ENCODE peak calls at places on chromosomes 13 and 19, in five cellular contexts. One of them, this sample, is unnamed.

GRCh38 chr19:55621673-55622231 is 2.6 kb downstream of the ZNF784 start:
- DNase-seq in activated CD8-positive, alpha-beta memory T cell treated with anti-CD3 and anti-CD28 coated beads for 48 hours: no peak
- DNase-seq in mammary epithelial cell: no peak
- DNase-seq in NB4: peak
- DNase-seq in activated gamma-delta T cell treated with Interleukin-2 at 50 U/mL for 16 hours: no peak
- DNase-seq in this sample: no peak

GRCh38 chr13:30371649-30372265 is 50.5 kb upstream of the UBE2L5 start:
- DNase-seq in activated CD8-positive, alpha-beta memory T cell treated with anti-CD3 and anti-CD28 coated beads for 48 hours: no peak
- DNase-seq in mammary epithelial cell: peak
- DNase-seq in NB4: peak
- DNase-seq in activated gamma-delta T cell treated with Interleukin-2 at 50 U/mL for 16 hours: peak
- DNase-seq in this sample: peak

GRCh38 chr13:33992891-33993336 is 175.0 kb downstream of the RFC3 start:
- DNase-seq in activated CD8-positive, alpha-beta memory T cell treated with anti-CD3 and anti-CD28 coated beads for 48 hours: no peak
- DNase-seq in mammary epithelial cell: no peak
- DNase-seq in NB4: no peak
- DNase-seq in activated gamma-delta T cell treated with Interleukin-2 at 50 U/mL for 16 hours: no peak
- DNase-seq in this sample: no peak

GRCh38 chr19:15404097-15404779 is 14.6 kb downstream of the AKAP8L start:
- DNase-seq in activated CD8-positive, alpha-beta memory T cell treated with anti-CD3 and anti-CD28 coated beads for 48 hours: no peak
- DNase-seq in mammary epithelial cell: no peak
- DNase-seq in NB4: no peak
- DNase-seq in activated gamma-delta T cell treated with Interleukin-2 at 50 U/mL for 16 hours: no peak
- DNase-seq in this sample: no peak

GRCh38 chr19:23287620-23288019 is 37.4 kb upstream of the ZNF724 start:
- DNase-seq in activated CD8-positive, alpha-beta memory T cell treated with anti-CD3 and anti-CD28 coated beads for 48 hours: no peak
- DNase-seq in mammary epithelial cell: no peak
- DNase-seq in NB4: no peak
- DNase-seq in activated gamma-delta T cell treated with Interleukin-2 at 50 U/mL for 16 hours: no peak
- DNase-seq in this sample: no peak

GRCh38 chr13:91017031-91017668 is 330.3 kb upstream of the MIR17HG start:
- DNase-seq in activated CD8-positive, alpha-beta memory T cell treated with anti-CD3 and anti-CD28 coated beads for 48 hours: no peak
- DNase-seq in mammary epithelial cell: peak
- DNase-seq in NB4: peak
- DNase-seq in activated gamma-delta T cell treated with Interleukin-2 at 50 U/mL for 16 hours: no peak
- DNase-seq in this sample: peak

GRCh38 chr13:43354147-43354945 is 331.0 kb downstream of the DNAJC15 start:
- DNase-seq in activated CD8-positive, alpha-beta memory T cell treated with anti-CD3 and anti-CD28 coated beads for 48 hours: no peak
- DNase-seq in mammary epithelial cell: no peak
- DNase-seq in NB4: no peak
- DNase-seq in activated gamma-delta T cell treated with Interleukin-2 at 50 U/mL for 16 hours: no peak
- DNase-seq in this sample: no peak

GRCh38 chr13:63396746-63397145 is 1981.1 kb upstream of the PCDH20 start:
- DNase-seq in activated CD8-positive, alpha-beta memory T cell treated with anti-CD3 and anti-CD28 coated beads for 48 hours: no peak
- DNase-seq in mammary epithelial cell: no peak
- DNase-seq in NB4: no peak
- DNase-seq in activated gamma-delta T cell treated with Interleukin-2 at 50 U/mL for 16 hours: no peak
- DNase-seq in this sample: no peak

GRCh38 chr13:113552079-113552478 is 32.5 kb upstream of the TFDP1 start:
- DNase-seq in activated CD8-positive, alpha-beta memory T cell treated with anti-CD3 and anti-CD28 coated beads for 48 hours: no peak
- DNase-seq in mammary epithelial cell: no peak
- DNase-seq in NB4: no peak
- DNase-seq in activated gamma-delta T cell treated with Interleukin-2 at 50 U/mL for 16 hours: no peak
- DNase-seq in this sample: no peak

GRCh38 chr19:46015080-46015960 is 7.5 kb downstream of the PGLYRP1 start:
- DNase-seq in activated CD8-positive, alpha-beta memory T cell treated with anti-CD3 and anti-CD28 coated beads for 48 hours: no peak
- DNase-seq in mammary epithelial cell: peak
- DNase-seq in NB4: peak
- DNase-seq in activated gamma-delta T cell treated with Interleukin-2 at 50 U/mL for 16 hours: peak
- DNase-seq in this sample: no peak

GRCh38 chr19:58538257-58539168 is 5.4 kb upstream of the TRIM28 start:
- DNase-seq in activated CD8-positive, alpha-beta memory T cell treated with anti-CD3 and anti-CD28 coated beads for 48 hours: peak
- DNase-seq in mammary epithelial cell: no peak
- DNase-seq in NB4: no peak
- DNase-seq in activated gamma-delta T cell treated with Interleukin-2 at 50 U/mL for 16 hours: peak
- DNase-seq in this sample: no peak

GRCh38 chr13:26658491-26658890 is 101.0 kb downstream of the WASF3 start:
- DNase-seq in activated CD8-positive, alpha-beta memory T cell treated with anti-CD3 and anti-CD28 coated beads for 48 hours: no peak
- DNase-seq in mammary epithelial cell: no peak
- DNase-seq in NB4: no peak
- DNase-seq in activated gamma-delta T cell treated with Interleukin-2 at 50 U/mL for 16 hours: no peak
- DNase-seq in this sample: no peak

GRCh38 chr13:78401833-78402232 is 201.5 kb downstream of the POU4F1 start:
- DNase-seq in activated CD8-positive, alpha-beta memory T cell treated with anti-CD3 and anti-CD28 coated beads for 48 hours: no peak
- DNase-seq in mammary epithelial cell: no peak
- DNase-seq in NB4: no peak
- DNase-seq in activated gamma-delta T cell treated with Interleukin-2 at 50 U/mL for 16 hours: no peak
- DNase-seq in this sample: no peak

GRCh38 chr13:105363747-105364177 is 1171.7 kb downstream of the EFNB2 start:
- DNase-seq in activated CD8-positive, alpha-beta memory T cell treated with anti-CD3 and anti-CD28 coated beads for 48 hours: no peak
- DNase-seq in mammary epithelial cell: no peak
- DNase-seq in NB4: peak
- DNase-seq in activated gamma-delta T cell treated with Interleukin-2 at 50 U/mL for 16 hours: no peak
- DNase-seq in this sample: peak

GRCh38 chr19:29815231-29815630 is 3.4 kb downstream of the CCNE1 start:
- DNase-seq in activated CD8-positive, alpha-beta memory T cell treated with anti-CD3 and anti-CD28 coated beads for 48 hours: no peak
- DNase-seq in mammary epithelial cell: no peak
- DNase-seq in NB4: no peak
- DNase-seq in activated gamma-delta T cell treated with Interleukin-2 at 50 U/mL for 16 hours: no peak
- DNase-seq in this sample: no peak

GRCh38 chr13:26758496-26759155 is 2.0 kb downstream of the GPR12 start:
- DNase-seq in activated CD8-positive, alpha-beta memory T cell treated with anti-CD3 and anti-CD28 coated beads for 48 hours: no peak
- DNase-seq in mammary epithelial cell: no peak
- DNase-seq in NB4: no peak
- DNase-seq in activated gamma-delta T cell treated with Interleukin-2 at 50 U/mL for 16 hours: no peak
- DNase-seq in this sample: no peak

GRCh38 chr19:10815007-10815531 is 20.9 kb downstream of the TMED1 start:
- DNase-seq in activated CD8-positive, alpha-beta memory T cell treated with anti-CD3 and anti-CD28 coated beads for 48 hours: no peak
- DNase-seq in mammary epithelial cell: no peak
- DNase-seq in NB4: no peak
- DNase-seq in activated gamma-delta T cell treated with Interleukin-2 at 50 U/mL for 16 hours: no peak
- DNase-seq in this sample: no peak

GRCh38 chr19:18392417-18392816 is 5.0 kb downstream of the LRRC25 start:
- DNase-seq in activated CD8-positive, alpha-beta memory T cell treated with anti-CD3 and anti-CD28 coated beads for 48 hours: no peak
- DNase-seq in mammary epithelial cell: no peak
- DNase-seq in NB4: peak
- DNase-seq in activated gamma-delta T cell treated with Interleukin-2 at 50 U/mL for 16 hours: no peak
- DNase-seq in this sample: peak

GRCh38 chr19:46656541-46656940 is 4.4 kb downstream of the DACT3 start:
- DNase-seq in activated CD8-positive, alpha-beta memory T cell treated with anti-CD3 and anti-CD28 coated beads for 48 hours: no peak
- DNase-seq in mammary epithelial cell: no peak
- DNase-seq in NB4: no peak
- DNase-seq in activated gamma-delta T cell treated with Interleukin-2 at 50 U/mL for 16 hours: no peak
- DNase-seq in this sample: no peak

GRCh38 chr13:103299079-103299478 is 232.9 kb upstream of the SLC10A2 start:
- DNase-seq in activated CD8-positive, alpha-beta memory T cell treated with anti-CD3 and anti-CD28 coated beads for 48 hours: no peak
- DNase-seq in mammary epithelial cell: no peak
- DNase-seq in NB4: no peak
- DNase-seq in activated gamma-delta T cell treated with Interleukin-2 at 50 U/mL for 16 hours: no peak
- DNase-seq in this sample: no peak

GRCh38 chr19:9914001-9914314 is 22.4 kb downstream of the OLFM2 start:
- DNase-seq in activated CD8-positive, alpha-beta memory T cell treated with anti-CD3 and anti-CD28 coated beads for 48 hours: no peak
- DNase-seq in mammary epithelial cell: no peak
- DNase-seq in NB4: no peak
- DNase-seq in activated gamma-delta T cell treated with Interleukin-2 at 50 U/mL for 16 hours: no peak
- DNase-seq in this sample: no peak

GRCh38 chr13:76717092-76717491 is 169.1 kb downstream of the KCTD12 start:
- DNase-seq in activated CD8-positive, alpha-beta memory T cell treated with anti-CD3 and anti-CD28 coated beads for 48 hours: no peak
- DNase-seq in mammary epithelial cell: no peak
- DNase-seq in NB4: no peak
- DNase-seq in activated gamma-delta T cell treated with Interleukin-2 at 50 U/mL for 16 hours: no peak
- DNase-seq in this sample: no peak

GRCh38 chr19:58183822-58184215 is 958 bp downstream of the ZNF274 start:
- DNase-seq in activated CD8-positive, alpha-beta memory T cell treated with anti-CD3 and anti-CD28 coated beads for 48 hours: peak
- DNase-seq in mammary epithelial cell: no peak
- DNase-seq in NB4: no peak
- DNase-seq in activated gamma-delta T cell treated with Interleukin-2 at 50 U/mL for 16 hours: no peak
- DNase-seq in this sample: no peak

GRCh38 chr19:16001481-16002312 is 52.9 kb downstream of the OR10H4 start:
- DNase-seq in activated CD8-positive, alpha-beta memory T cell treated with anti-CD3 and anti-CD28 coated beads for 48 hours: peak
- DNase-seq in mammary epithelial cell: peak
- DNase-seq in NB4: peak
- DNase-seq in activated gamma-delta T cell treated with Interleukin-2 at 50 U/mL for 16 hours: no peak
- DNase-seq in this sample: peak

GRCh38 chr19:3061214-3062161 is 807 bp downstream of the TLE5 start:
- DNase-seq in activated CD8-positive, alpha-beta memory T cell treated with anti-CD3 and anti-CD28 coated beads for 48 hours: no peak
- DNase-seq in mammary epithelial cell: no peak
- DNase-seq in NB4: peak
- DNase-seq in activated gamma-delta T cell treated with Interleukin-2 at 50 U/mL for 16 hours: peak
- DNase-seq in this sample: no peak

GRCh38 chr13:38008636-38009035 is 139.1 kb upstream of the TRPC4 start:
- DNase-seq in activated CD8-positive, alpha-beta memory T cell treated with anti-CD3 and anti-CD28 coated beads for 48 hours: no peak
- DNase-seq in mammary epithelial cell: no peak
- DNase-seq in NB4: no peak
- DNase-seq in activated gamma-delta T cell treated with Interleukin-2 at 50 U/mL for 16 hours: no peak
- DNase-seq in this sample: no peak

GRCh38 chr19:16249826-16250434 is 52.2 kb downstream of the AP1M1 start:
- DNase-seq in activated CD8-positive, alpha-beta memory T cell treated with anti-CD3 and anti-CD28 coated beads for 48 hours: no peak
- DNase-seq in mammary epithelial cell: no peak
- DNase-seq in NB4: no peak
- DNase-seq in activated gamma-delta T cell treated with Interleukin-2 at 50 U/mL for 16 hours: no peak
- DNase-seq in this sample: no peak

GRCh38 chr19:11873762-11874161 is 13.8 kb upstream of the ZNF69 start:
- DNase-seq in activated CD8-positive, alpha-beta memory T cell treated with anti-CD3 and anti-CD28 coated beads for 48 hours: no peak
- DNase-seq in mammary epithelial cell: no peak
- DNase-seq in NB4: no peak
- DNase-seq in activated gamma-delta T cell treated with Interleukin-2 at 50 U/mL for 16 hours: no peak
- DNase-seq in this sample: no peak

GRCh38 chr19:8253678-8254077 is 44.5 kb downstream of the CERS4 start:
- DNase-seq in activated CD8-positive, alpha-beta memory T cell treated with anti-CD3 and anti-CD28 coated beads for 48 hours: no peak
- DNase-seq in mammary epithelial cell: no peak
- DNase-seq in NB4: peak
- DNase-seq in activated gamma-delta T cell treated with Interleukin-2 at 50 U/mL for 16 hours: no peak
- DNase-seq in this sample: no peak

GRCh38 chr19:49775742-49776370 is 9.1 kb downstream of the AP2A1 start:
- DNase-seq in activated CD8-positive, alpha-beta memory T cell treated with anti-CD3 and anti-CD28 coated beads for 48 hours: no peak
- DNase-seq in mammary epithelial cell: no peak
- DNase-seq in NB4: no peak
- DNase-seq in activated gamma-delta T cell treated with Interleukin-2 at 50 U/mL for 16 hours: no peak
- DNase-seq in this sample: no peak

GRCh38 chr13:93338906-93339305 is 112.3 kb downstream of the GPC6 start:
- DNase-seq in activated CD8-positive, alpha-beta memory T cell treated with anti-CD3 and anti-CD28 coated beads for 48 hours: no peak
- DNase-seq in mammary epithelial cell: no peak
- DNase-seq in NB4: no peak
- DNase-seq in activated gamma-delta T cell treated with Interleukin-2 at 50 U/mL for 16 hours: no peak
- DNase-seq in this sample: no peak

GRCh38 chr19:50001158-50001557 is 24.0 kb downstream of the VRK3 start:
- DNase-seq in activated CD8-positive, alpha-beta memory T cell treated with anti-CD3 and anti-CD28 coated beads for 48 hours: no peak
- DNase-seq in mammary epithelial cell: no peak
- DNase-seq in NB4: no peak
- DNase-seq in activated gamma-delta T cell treated with Interleukin-2 at 50 U/mL for 16 hours: no peak
- DNase-seq in this sample: no peak

GRCh38 chr19:887072-887471 is 5.9 kb downstream of the MED16 start:
- DNase-seq in activated CD8-positive, alpha-beta memory T cell treated with anti-CD3 and anti-CD28 coated beads for 48 hours: no peak
- DNase-seq in mammary epithelial cell: no peak
- DNase-seq in NB4: no peak
- DNase-seq in activated gamma-delta T cell treated with Interleukin-2 at 50 U/mL for 16 hours: no peak
- DNase-seq in this sample: no peak

GRCh38 chr13:50921706-50922105 is 12.1 kb downstream of the RNASEH2B start:
- DNase-seq in activated CD8-positive, alpha-beta memory T cell treated with anti-CD3 and anti-CD28 coated beads for 48 hours: no peak
- DNase-seq in mammary epithelial cell: no peak
- DNase-seq in NB4: no peak
- DNase-seq in activated gamma-delta T cell treated with Interleukin-2 at 50 U/mL for 16 hours: no peak
- DNase-seq in this sample: no peak

GRCh38 chr19:33622505-33622808 is 704 bp downstream of the CHST8 start:
- DNase-seq in activated CD8-positive, alpha-beta memory T cell treated with anti-CD3 and anti-CD28 coated beads for 48 hours: no peak
- DNase-seq in mammary epithelial cell: peak
- DNase-seq in NB4: no peak
- DNase-seq in activated gamma-delta T cell treated with Interleukin-2 at 50 U/mL for 16 hours: no peak
- DNase-seq in this sample: no peak

This sample was measured in KBM-7.